ENCODE peak calls at places on chromosomes 7 and 10, in seven cellular contexts. U is tibial artery, I is GM23338, A is hepatocyte, F is left ventricle myocardium inferior, X is colonic mucosa, B is pancreas. D is an unnamed sample. For H3K27me3 and H3K4me1, the result is how much of the 10 kb centered on the place peaks cover.

GRCh38 chr10:127563718-127564553 is 14.8 kb downstream of the NPS start:
- DNase-seq in U (no peak), X (peak), B (peak), F (no peak), A (peak), I (peak), D (peak)

GRCh38 chr10:34808789-34809745 is 6.0 kb downstream of the PARD3 start:
- DNase-seq in F (peak), A (peak), I (peak), X (peak), B (no peak), U (no peak), D (peak)

GRCh38 chr7:134480730-134481129 is 21.8 kb upstream of the AKR1B1 start:
- DNase-seq in B (no peak), U (no peak), F (no peak), A (no peak), X (no peak), I (peak), D (no peak)

GRCh38 chr10:114920459-114920858 is 17.5 kb upstream of the TRUB1 start:
- DNase-seq in I (no peak), B (no peak), F (no peak), X (no peak), U (no peak), A (no peak), D (no peak)

GRCh38 chr10:33386926-33387325 is 52.5 kb upstream of the NRP1 start:
- DNase-seq in I (no peak), B (no peak), U (no peak), X (no peak), A (no peak), F (no peak), D (no peak)

GRCh38 chr10:16491933-16492332 is 29.7 kb downstream of the C1QL3 start:
- DNase-seq in U (no peak), A (no peak), B (no peak), I (no peak), X (no peak), F (no peak), D (no peak)

GRCh38 chr7:154917214-154918160 is 85.4 kb downstream of the PAXIP1 start:
- DNase-seq in U (no peak), B (no peak), I (no peak), F (no peak), A (no peak), X (no peak), D (no peak)

GRCh38 chr10:480928-481551 is 208.4 kb downstream of the DIP2C start:
- DNase-seq in X (peak), U (no peak), A (peak), F (no peak), I (no peak), B (no peak), D (no peak)

GRCh38 chr7:95899919-95900513 is 127.7 kb downstream of the DYNC1I1 start:
- DNase-seq in X (no peak), U (no peak), I (peak), B (no peak), A (no peak), F (no peak), D (no peak)

GRCh38 chr10:3813986-3814831 is 29.2 kb upstream of the KLF6 start:
- DNase-seq in F (no peak), U (no peak), A (no peak), B (no peak), I (no peak), X (no peak), D (no peak)

GRCh38 chr7:104657134-104657533 is 328.7 kb downstream of the LHFPL3 start:
- DNase-seq in B (no peak), U (no peak), I (no peak), X (no peak), F (no peak), A (no peak), D (no peak)

GRCh38 chr7:28116034-28116433 is 64.6 kb downstream of the JAZF1 start:
- DNase-seq in U (no peak), X (no peak), I (no peak), F (no peak), A (no peak), B (no peak), D (no peak)

GRCh38 chr7:74718336-74718735 is 55.5 kb upstream of the NCF1 start:
- DNase-seq in F (no peak), I (no peak), A (no peak), U (no peak), X (no peak), B (no peak), D (no peak)

GRCh38 chr7:130356760-130357611 is 12.4 kb downstream of the CPA5 start:
- DNase-seq in X (no peak), A (peak), I (no peak), U (peak), B (no peak), F (peak), D (no peak)

GRCh38 chr7:48052748-48053147 is 17.4 kb downstream of the C7orf57 start:
- DNase-seq in B (no peak), A (peak), X (no peak), F (no peak), I (no peak), U (no peak), D (no peak)

GRCh38 chr7:604038-604883 is 84.6 kb upstream of the PDGFA start:
- DNase-seq in U (peak), B (no peak), X (peak), F (peak), I (no peak), A (no peak), D (peak)

GRCh38 chr7:40008218-40008815 is 58.3 kb downstream of the CDK13 start:
- DNase-seq in X (no peak), F (no peak), B (no peak), U (no peak), A (no peak), I (no peak), D (no peak)

GRCh38 chr7:143499743-143500348 is 22.2 kb downstream of the TAS2R41 start:
- DNase-seq in F (no peak), B (no peak), A (no peak), U (no peak), X (no peak), I (no peak), D (no peak)

GRCh38 chr10:33661580-33662269 is 327.3 kb upstream of the NRP1 start:
- DNase-seq in F (peak), X (peak), I (no peak), A (peak), U (peak), B (peak), D (peak)

GRCh38 chr7:81159402-81159801 is 240.6 kb upstream of the SEMA3C start:
- DNase-seq in I (no peak), X (no peak), F (no peak), U (no peak), B (no peak), A (no peak), D (no peak)

GRCh38 chr10:46525177-46525823 is 31.2 kb downstream of the GPRIN2 start:
- DNase-seq in A (no peak), I (no peak), X (no peak), F (no peak), B (no peak), U (no peak), D (no peak)

GRCh38 chr7:140607441-140607989 is 33.1 kb downstream of the DENND2A start:
- DNase-seq in X (peak), A (peak), U (peak), I (no peak), B (peak), F (peak), D (peak)

GRCh38 chr7:148773344-148773743 is 74.6 kb downstream of the CUL1 start:
- DNase-seq in B (no peak), U (no peak), X (no peak), A (no peak), I (no peak), F (no peak), D (no peak)

GRCh38 chr10:49355221-49355620 is 40.7 kb downstream of the DRGX start:
- DNase-seq in U (no peak), A (no peak), X (no peak), F (no peak), I (no peak), B (no peak), D (no peak)

GRCh38 chr10:73159038-73159648 is 8.7 kb downstream of the ECD start:
- DNase-seq in I (peak), B (no peak), A (peak), F (no peak), U (peak), X (peak), D (peak)

GRCh38 chr7:6615853-6616555 is 594 bp downstream of the ZNF853 start:
- DNase-seq in F (no peak), X (no peak), I (peak), B (peak), A (peak), U (no peak), D (no peak)

GRCh38 chr10:119669331-119669730 is 18.2 kb downstream of the BAG3 start:
- DNase-seq in I (no peak), U (no peak), F (no peak), B (no peak), A (no peak), X (no peak), D (no peak)

GRCh38 chr10:119665901-119666708 is 14.9 kb downstream of the BAG3 start:
- DNase-seq in I (no peak), A (no peak), F (no peak), X (no peak), U (no peak), B (no peak), D (no peak)

GRCh38 chr10:119668461-119668860 is 17.3 kb downstream of the BAG3 start:
- DNase-seq in B (no peak), U (no peak), I (no peak), X (no peak), F (no peak), A (no peak), D (no peak)

GRCh38 chr10:119666709-119667004 is 15.5 kb downstream of the BAG3 start:
- DNase-seq in I (no peak), X (no peak), B (no peak), A (no peak), U (no peak), F (no peak), D (no peak)

GRCh38 chr10:119667562-119668328 is 16.6 kb downstream of the BAG3 start:
- DNase-seq in U (peak), I (no peak), F (peak), B (peak), A (peak), X (no peak), D (peak)
- TF ChIP-seq CTCF in U (no peak), I (no peak), F (no peak), B (no peak), A (no peak), X (no peak), D (no peak)

GRCh38 chr10:118116555-118117311 is 70.0 kb upstream of the RAB11FIP2 start:
- DNase-seq in A (no peak), I (no peak), F (no peak), X (no peak), U (no peak), B (no peak), D (no peak)
- H3K27me3 ChIP-seq in A (under half), I (under half), F (under half), X (under half), U (under half), B (under half), D (under half)

GRCh38 chr10:14603539-14604102 is 171.1 kb downstream of the FAM107B start:
- DNase-seq in X (peak), U (no peak), F (no peak), B (peak), A (peak), I (peak), D (no peak)
- H3K4me1 ChIP-seq in X (under half), U (under half), F (under half), B (under half), A (under half), I (under half), D (under half)

DNA sequence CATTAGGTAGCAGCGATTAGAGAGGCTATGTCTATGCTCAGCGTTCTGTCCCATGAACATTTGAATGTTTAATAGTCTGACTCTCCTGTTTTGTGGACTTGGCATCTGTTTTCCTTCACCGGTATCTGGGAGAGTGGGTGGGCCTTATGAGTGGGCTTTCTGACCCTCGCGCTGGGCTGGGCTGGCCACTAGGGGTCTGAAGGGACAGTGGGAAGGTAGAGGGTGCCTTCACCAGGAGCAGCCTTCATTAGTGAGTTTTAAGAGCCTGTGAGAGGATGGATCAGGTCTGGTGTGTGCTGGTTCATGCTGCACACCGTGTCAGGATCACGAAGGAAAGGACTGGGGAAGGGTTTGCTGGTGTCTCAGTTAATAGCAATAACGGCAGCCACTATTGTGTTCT is 33.4 kb downstream of the DCLRE1A start:
- DNase-seq in A (no peak), X (no peak), B (no peak), U (no peak), I (peak), F (no peak), D (no peak)
- TF ChIP-seq CTCF in A (no peak), X (no peak), B (no peak), U (no peak), I (peak), F (no peak), D (no peak)

GRCh38 chr7:157023589-157023905 is 13.1 kb upstream of the MNX1 start:
- DNase-seq in X (no peak), U (no peak), I (no peak), A (no peak), B (no peak), F (no peak), D (no peak)

GRCh38 chr7:157024716-157025115 is 14.3 kb upstream of the MNX1 start:
- DNase-seq in X (no peak), U (no peak), F (no peak), I (no peak), B (no peak), A (no peak), D (no peak)

GRCh38 chr7:157028528-157028903 is 18.1 kb upstream of the MNX1 start:
- DNase-seq in B (no peak), U (no peak), F (no peak), X (no peak), A (no peak), I (no peak), D (no peak)

GRCh38 chr7:157032128-157032527 is 21.7 kb upstream of the MNX1 start:
- DNase-seq in F (no peak), U (no peak), A (no peak), I (no peak), B (no peak), X (no peak), D (no peak)

GRCh38 chr7:157027568-157028527 is 17.4 kb upstream of the MNX1 start:
- DNase-seq in F (no peak), U (no peak), B (no peak), A (no peak), I (no peak), X (no peak), D (no peak)
- H3K27me3 ChIP-seq in F (half or more), U (under half), B (under half), A (half or more), I (under half), X (under half), D (under half)

GRCh38 chr10:112389147-112389822 is 15.4 kb downstream of the ACSL5 start:
- DNase-seq in A (peak), U (no peak), B (no peak), F (no peak), X (peak), I (no peak), D (peak)

GRCh38 chr10:112383325-112383724 is 9.4 kb downstream of the ACSL5 start:
- DNase-seq in A (peak), X (peak), U (no peak), I (no peak), F (no peak), B (no peak), D (no peak)

GRCh38 chr10:112388548-112388947 is 14.6 kb downstream of the ACSL5 start:
- DNase-seq in F (no peak), A (no peak), I (no peak), B (no peak), X (peak), U (no peak), D (no peak)

GRCh38 chr10:112382539-112383235 is 8.8 kb downstream of the ACSL5 start:
- DNase-seq in B (no peak), F (no peak), I (no peak), A (no peak), U (no peak), X (no peak), D (no peak)

GRCh38 chr10:112385143-112385695 is 11.3 kb downstream of the ACSL5 start:
- DNase-seq in X (no peak), I (no peak), U (no peak), B (no peak), F (no peak), A (no peak), D (no peak)
- H3K4me1 ChIP-seq in X (under half), I (under half), U (under half), B (under half), F (under half), A (under half), D (under half)

D was measured in lung.